ENCODE peak calls at places on chromosomes 5 and 9, in seven cellular contexts. Q is prostate gland; I is A673; X is heart right ventricle; R is IMR-90; G is ovary; Y is naive thymus-derived CD4-positive, alpha-beta T cell. U is an unnamed sample. For H3K9me3, the result is how much of the 10 kb centered on the place peaks cover.

GRCh38 chr9:94928696-94929372 is 202.3 kb downstream of the AOPEP start:
- DNase-seq in Q (no peak), I (no peak), X (no peak), R (peak), G (peak), Y (no peak), U (no peak)

GRCh38 chr9:137452761-137453642 is 6.1 kb downstream of the NSMF start:
- DNase-seq in Q (no peak), I (no peak), X (no peak), R (no peak), G (peak), Y (no peak), U (no peak)

GRCh38 chr9:6024035-6024554 is 8.7 kb upstream of the RANBP6 start:
- DNase-seq in Q (no peak), I (peak), X (no peak), R (no peak), G (no peak), Y (peak), U (no peak)

GRCh38 chr9:105119166-105119565 is 125.3 kb upstream of the SLC44A1 start:
- DNase-seq in Q (no peak), I (no peak), X (no peak), R (no peak), G (no peak), Y (no peak), U (no peak)

GRCh38 chr5:53448851-53449250 is 31.6 kb upstream of the FST start:
- DNase-seq in Q (no peak), I (no peak), X (no peak), R (no peak), G (no peak), Y (no peak), U (no peak)

GRCh38 chr5:119453045-119453383 is 717 bp downstream of the HSD17B4 start:
- DNase-seq in Q (peak), I (peak), X (no peak), R (peak), G (peak), Y (no peak), U (no peak)

GRCh38 chr9:38641142-38641541 is 20.7 kb upstream of the ANKRD18A start:
- DNase-seq in Q (no peak), I (no peak), X (no peak), R (no peak), G (no peak), Y (no peak), U (no peak)

GRCh38 chr5:129460121-129460950 is at the start of gene ADAMTS19:
- DNase-seq in Q (no peak), I (peak), X (peak), R (peak), G (peak), Y (no peak), U (no peak)

GRCh38 chr9:7523644-7524043 is 275.9 kb downstream of the DMAC1 start:
- DNase-seq in Q (no peak), I (no peak), X (no peak), R (no peak), G (no peak), Y (no peak), U (no peak)

GRCh38 chr9:35716236-35716635 is 15.8 kb downstream of the TLN1 start:
- DNase-seq in Q (no peak), I (no peak), X (no peak), R (no peak), G (no peak), Y (no peak), U (no peak)

GRCh38 chr5:139389701-139390638 is at the start of gene MZB1:
- DNase-seq in Q (no peak), I (no peak), X (no peak), R (no peak), G (no peak), Y (no peak), U (no peak)

GRCh38 chr9:78035369-78035993 is 3.9 kb upstream of the GNAQ start:
- DNase-seq in Q (peak), I (peak), X (no peak), R (peak), G (peak), Y (peak), U (peak)

GRCh38 chr9:86405926-86406325 is 51.7 kb upstream of the TUT7 start:
- DNase-seq in Q (peak), I (peak), X (no peak), R (peak), G (no peak), Y (no peak), U (no peak)
- H3K4me3 ChIP-seq in Q (no peak), I (no peak), X (no peak), R (peak), G (no peak), Y (no peak), U (peak)

GRCh38 chr9:61667559-61668121 is 477.8 kb downstream of the SPATA31A7 start:
- DNase-seq in Q (no peak), I (no peak), X (no peak), R (no peak), G (no peak), Y (no peak), U (no peak)
- H3K9me3 ChIP-seq in Q (under half), I (under half), X (under half), R (under half), G (under half), Y (under half), U (under half)

GRCh38 chr5:400282-401215 is 42.4 kb upstream of the EXOC3 start:
- DNase-seq in Q (peak), I (no peak), X (no peak), R (peak), G (peak), Y (no peak), U (no peak)
- H3K4me3 ChIP-seq in Q (no peak), I (no peak), X (peak), R (no peak), G (no peak), Y (no peak), U (peak)

GRCh38 chr9:135144581-135145108 is 57.2 kb downstream of the OLFM1 start:
- DNase-seq in Q (no peak), I (peak), X (no peak), R (no peak), G (no peak), Y (no peak), U (no peak)
- H3K9me3 ChIP-seq in Q (under half), I (under half), X (under half), R (half or more), G (under half), Y (under half), U (under half)

GRCh38 chr5:88881566-88881965 is 1.4 kb downstream of the MEF2C start:
- DNase-seq in Q (no peak), I (peak), X (no peak), R (peak), G (no peak), Y (no peak), U (no peak)
- H3K4me3 ChIP-seq in Q (peak), I (peak), X (peak), R (peak), G (peak), Y (no peak), U (peak)

DNA sequence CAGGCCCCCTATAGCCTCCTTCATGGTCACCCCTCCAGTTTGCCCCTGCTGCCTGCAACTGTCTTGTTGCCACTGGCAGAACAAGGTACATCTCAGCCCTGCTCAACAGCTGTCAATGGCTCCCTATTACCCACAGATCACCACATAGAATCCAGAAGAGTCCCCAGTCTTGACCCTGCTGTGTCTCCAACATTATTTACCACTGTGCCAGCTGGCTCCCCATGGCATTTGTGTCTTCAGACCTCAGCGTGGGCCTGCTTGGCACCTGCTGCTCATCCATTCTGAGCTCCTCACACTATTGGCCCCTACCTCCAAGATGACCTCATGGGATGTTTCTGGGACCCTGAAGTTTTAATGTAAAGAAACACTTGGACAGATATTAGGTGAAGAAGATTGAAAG is 201.8 kb downstream of the HSPA4 start:
- DNase-seq in Q (no peak), I (no peak), X (no peak), R (no peak), G (no peak), Y (no peak), U (no peak)
- H3K9me3 ChIP-seq in Q (under half), I (under half), X (under half), R (under half), G (under half), Y (under half), U (under half)